ENCODE peak calls at places on chromosomes 6 and 20, in ten cellular contexts. One of them, this sample, is unnamed.

GRCh38 chr20:34575271-34575670 is 16.8 kb downstream of the MAP1LC3A start:
- DNase-seq in right lobe of liver: no peak
- DNase-seq in naive thymus-derived CD4-positive, alpha-beta T cell: no peak
- DNase-seq in HAP-1: no peak
- DNase-seq in tibial artery: no peak
- DNase-seq in fibroblast of lung: no peak
- DNase-seq in adrenal gland: no peak
- DNase-seq in endodermal cell: no peak
- DNase-seq in astrocyte: no peak
- DNase-seq in neural progenitor cell: no peak
- DNase-seq in this sample: no peak

GRCh38 chr20:44028341-44028715 is 113.7 kb downstream of the TOX2 start:
- DNase-seq in astrocyte: no peak
- DNase-seq in neural progenitor cell: no peak
- DNase-seq in tibial artery: no peak
- DNase-seq in fibroblast of lung: no peak
- DNase-seq in right lobe of liver: no peak
- DNase-seq in adrenal gland: no peak
- DNase-seq in endodermal cell: no peak
- DNase-seq in HAP-1: no peak
- DNase-seq in naive thymus-derived CD4-positive, alpha-beta T cell: no peak
- DNase-seq in this sample: no peak

GRCh38 chr6:147246853-147247635 is 42.8 kb downstream of the STXBP5 start:
- DNase-seq in neural progenitor cell: no peak
- DNase-seq in endodermal cell: no peak
- DNase-seq in adrenal gland: no peak
- DNase-seq in fibroblast of lung: peak; percentile 4
- DNase-seq in right lobe of liver: no peak
- DNase-seq in tibial artery: no peak
- DNase-seq in naive thymus-derived CD4-positive, alpha-beta T cell: no peak
- DNase-seq in astrocyte: no peak
- DNase-seq in HAP-1: no peak
- DNase-seq in this sample: no peak

GRCh38 chr20:38460040-38460623 is 12.5 kb upstream of the RALGAPB start:
- DNase-seq in tibial artery: no peak
- DNase-seq in astrocyte: peak; percentile 81
- DNase-seq in HAP-1: peak; percentile 46
- DNase-seq in neural progenitor cell: no peak
- DNase-seq in naive thymus-derived CD4-positive, alpha-beta T cell: no peak
- DNase-seq in fibroblast of lung: peak; percentile 86
- DNase-seq in adrenal gland: peak; percentile 54
- DNase-seq in endodermal cell: no peak
- DNase-seq in right lobe of liver: no peak
- DNase-seq in this sample: no peak

GRCh38 chr20:53168491-53168890 is 196.3 kb downstream of the TSHZ2 start:
- DNase-seq in fibroblast of lung: no peak
- DNase-seq in endodermal cell: no peak
- DNase-seq in neural progenitor cell: no peak
- DNase-seq in adrenal gland: no peak
- DNase-seq in tibial artery: no peak
- DNase-seq in astrocyte: no peak
- DNase-seq in naive thymus-derived CD4-positive, alpha-beta T cell: no peak
- DNase-seq in HAP-1: no peak
- DNase-seq in right lobe of liver: no peak
- DNase-seq in this sample: no peak

GRCh38 chr20:32436142-32436861 is 78.2 kb downstream of the ASXL1 start:
- DNase-seq in fibroblast of lung: no peak
- DNase-seq in right lobe of liver: no peak
- DNase-seq in astrocyte: no peak
- DNase-seq in neural progenitor cell: no peak
- DNase-seq in HAP-1: no peak
- DNase-seq in adrenal gland: no peak
- DNase-seq in endodermal cell: peak; percentile 17
- DNase-seq in tibial artery: no peak
- DNase-seq in naive thymus-derived CD4-positive, alpha-beta T cell: no peak
- DNase-seq in this sample: no peak

GRCh38 chr6:136410201-136411027 is 120.8 kb upstream of the BCLAF1 start:
- DNase-seq in HAP-1: no peak
- DNase-seq in tibial artery: no peak
- DNase-seq in fibroblast of lung: peak; percentile 45
- DNase-seq in right lobe of liver: no peak
- DNase-seq in naive thymus-derived CD4-positive, alpha-beta T cell: no peak
- DNase-seq in endodermal cell: no peak
- DNase-seq in neural progenitor cell: no peak
- DNase-seq in adrenal gland: no peak
- DNase-seq in astrocyte: peak; percentile 39
- DNase-seq in this sample: no peak

GRCh38 chr6:3808189-3808588 is 41.0 kb upstream of the FAM50B start:
- DNase-seq in tibial artery: no peak
- DNase-seq in right lobe of liver: no peak
- DNase-seq in fibroblast of lung: no peak
- DNase-seq in neural progenitor cell: no peak
- DNase-seq in HAP-1: no peak
- DNase-seq in endodermal cell: no peak
- DNase-seq in adrenal gland: no peak
- DNase-seq in astrocyte: no peak
- DNase-seq in naive thymus-derived CD4-positive, alpha-beta T cell: no peak
- DNase-seq in this sample: no peak

GRCh38 chr6:149846321-149846720 is 17.8 kb downstream of the LRP11 start:
- DNase-seq in neural progenitor cell: no peak
- DNase-seq in HAP-1: no peak
- DNase-seq in right lobe of liver: no peak
- DNase-seq in naive thymus-derived CD4-positive, alpha-beta T cell: no peak
- DNase-seq in astrocyte: peak; percentile 93
- DNase-seq in fibroblast of lung: peak; percentile 96
- DNase-seq in adrenal gland: peak; percentile 88
- DNase-seq in endodermal cell: peak; percentile 51
- DNase-seq in tibial artery: no peak
- DNase-seq in this sample: peak; percentile 80

GRCh38 chr6:33841070-33841469 is 37.3 kb upstream of the MLN start:
- DNase-seq in right lobe of liver: no peak
- DNase-seq in adrenal gland: no peak
- DNase-seq in fibroblast of lung: no peak
- DNase-seq in endodermal cell: no peak
- DNase-seq in astrocyte: no peak
- DNase-seq in tibial artery: no peak
- DNase-seq in naive thymus-derived CD4-positive, alpha-beta T cell: no peak
- DNase-seq in neural progenitor cell: no peak
- DNase-seq in HAP-1: no peak
- DNase-seq in this sample: no peak

GRCh38 chr6:31065556-31065955 is 46.8 kb downstream of the C6orf15 start:
- DNase-seq in HAP-1: no peak
- DNase-seq in neural progenitor cell: no peak
- DNase-seq in right lobe of liver: no peak
- DNase-seq in astrocyte: no peak
- DNase-seq in endodermal cell: no peak
- DNase-seq in tibial artery: no peak
- DNase-seq in fibroblast of lung: no peak
- DNase-seq in adrenal gland: no peak
- DNase-seq in naive thymus-derived CD4-positive, alpha-beta T cell: no peak
- DNase-seq in this sample: no peak

GRCh38 chr6:117783280-117783679 is 108.0 kb downstream of the NUS1 start:
- DNase-seq in neural progenitor cell: peak; percentile 88
- DNase-seq in astrocyte: no peak
- DNase-seq in tibial artery: no peak
- DNase-seq in endodermal cell: peak; percentile 60
- DNase-seq in adrenal gland: no peak
- DNase-seq in right lobe of liver: no peak
- DNase-seq in HAP-1: no peak
- DNase-seq in naive thymus-derived CD4-positive, alpha-beta T cell: no peak
- DNase-seq in fibroblast of lung: no peak
- DNase-seq in this sample: no peak

GRCh38 chr20:48338717-48339116 is 489.1 kb downstream of the PREX1 start:
- DNase-seq in fibroblast of lung: peak; percentile 96
- DNase-seq in adrenal gland: no peak
- DNase-seq in neural progenitor cell: no peak
- DNase-seq in naive thymus-derived CD4-positive, alpha-beta T cell: no peak
- DNase-seq in right lobe of liver: no peak
- DNase-seq in endodermal cell: no peak
- DNase-seq in HAP-1: no peak
- DNase-seq in astrocyte: peak; percentile 97
- DNase-seq in tibial artery: no peak
- DNase-seq in this sample: peak; percentile 29

GRCh38 chr20:40457404-40457803 is 231.6 kb downstream of the MAFB start:
- DNase-seq in endodermal cell: peak; percentile 85
- DNase-seq in fibroblast of lung: no peak
- DNase-seq in HAP-1: no peak
- DNase-seq in neural progenitor cell: peak; percentile 49
- DNase-seq in astrocyte: no peak
- DNase-seq in tibial artery: no peak
- DNase-seq in right lobe of liver: no peak
- DNase-seq in naive thymus-derived CD4-positive, alpha-beta T cell: no peak
- DNase-seq in adrenal gland: no peak
- DNase-seq in this sample: no peak

GRCh38 chr6:72683797-72684196 is 61.9 kb downstream of the KCNQ5 start:
- DNase-seq in right lobe of liver: no peak
- DNase-seq in fibroblast of lung: no peak
- DNase-seq in neural progenitor cell: no peak
- DNase-seq in naive thymus-derived CD4-positive, alpha-beta T cell: no peak
- DNase-seq in astrocyte: no peak
- DNase-seq in adrenal gland: no peak
- DNase-seq in HAP-1: no peak
- DNase-seq in tibial artery: no peak
- DNase-seq in endodermal cell: no peak
- DNase-seq in this sample: no peak

GRCh38 chr6:56488281-56488680 is 154.4 kb downstream of the DST start:
- DNase-seq in naive thymus-derived CD4-positive, alpha-beta T cell: no peak
- DNase-seq in right lobe of liver: no peak
- DNase-seq in adrenal gland: no peak
- DNase-seq in HAP-1: no peak
- DNase-seq in tibial artery: no peak
- DNase-seq in fibroblast of lung: no peak
- DNase-seq in neural progenitor cell: no peak
- DNase-seq in astrocyte: no peak
- DNase-seq in endodermal cell: no peak
- DNase-seq in this sample: no peak

DNA sequence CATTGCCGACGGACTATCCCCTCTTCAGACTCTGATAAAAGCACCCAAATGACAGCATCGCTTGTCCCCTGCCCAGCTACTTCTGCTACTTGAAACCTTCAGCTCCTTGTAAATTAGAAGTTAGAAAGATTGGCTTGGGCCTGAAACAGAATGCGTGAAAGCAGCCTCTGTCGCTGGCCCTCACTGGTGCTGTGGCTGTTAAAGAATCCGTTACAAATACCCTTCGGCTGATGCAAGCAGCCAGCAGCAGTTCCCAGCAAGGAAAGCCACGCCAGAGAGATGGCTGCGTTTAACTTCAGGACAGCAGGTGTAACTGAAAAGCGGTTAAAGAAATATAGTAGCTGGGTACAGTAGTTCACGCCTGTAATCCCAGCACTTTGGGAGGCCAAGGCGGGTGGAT is 2.4 kb upstream of the PRR18 start:
- DNase-seq in tibial artery: no peak
- DNase-seq in fibroblast of lung: no peak
- DNase-seq in HAP-1: no peak
- DNase-seq in neural progenitor cell: no peak
- DNase-seq in endodermal cell: no peak
- DNase-seq in adrenal gland: no peak
- DNase-seq in astrocyte: no peak
- DNase-seq in right lobe of liver: no peak
- DNase-seq in naive thymus-derived CD4-positive, alpha-beta T cell: no peak
- DNase-seq in this sample: no peak
- H3K27me3 ChIP-seq in tibial artery: no peaks in the 10 kb centered on the region
- H3K27me3 ChIP-seq in fibroblast of lung: peaks cover 31% of the 10 kb centered on the region
- H3K27me3 ChIP-seq in HAP-1: no peaks in the 10 kb centered on the region
- H3K27me3 ChIP-seq in neural progenitor cell: peaks cover 64% of the 10 kb centered on the region
- H3K27me3 ChIP-seq in endodermal cell: peaks cover 50% of the 10 kb centered on the region
- H3K27me3 ChIP-seq in adrenal gland: peaks cover 36% of the 10 kb centered on the region
- H3K27me3 ChIP-seq in astrocyte: peaks cover 36% of the 10 kb centered on the region
- H3K27me3 ChIP-seq in right lobe of liver: no peaks in the 10 kb centered on the region
- H3K27me3 ChIP-seq in naive thymus-derived CD4-positive, alpha-beta T cell: no peaks in the 10 kb centered on the region
- H3K27me3 ChIP-seq in this sample: peaks cover 34% of the 10 kb centered on the region

GRCh38 chr6:7228662-7229375 is 84.2 kb downstream of the SSR1 start:
- DNase-seq in HAP-1: no peak
- DNase-seq in adrenal gland: no peak
- DNase-seq in right lobe of liver: no peak
- DNase-seq in endodermal cell: peak; percentile 45
- DNase-seq in fibroblast of lung: no peak
- DNase-seq in astrocyte: no peak
- DNase-seq in neural progenitor cell: no peak
- DNase-seq in naive thymus-derived CD4-positive, alpha-beta T cell: no peak
- DNase-seq in tibial artery: no peak
- DNase-seq in this sample: no peak
- H3K27me3 ChIP-seq in HAP-1: no peaks in the 10 kb centered on the region
- H3K27me3 ChIP-seq in adrenal gland: no peaks in the 10 kb centered on the region
- H3K27me3 ChIP-seq in right lobe of liver: no peaks in the 10 kb centered on the region
- H3K27me3 ChIP-seq in endodermal cell: no peaks in the 10 kb centered on the region
- H3K27me3 ChIP-seq in fibroblast of lung: no peaks in the 10 kb centered on the region
- H3K27me3 ChIP-seq in astrocyte: no peaks in the 10 kb centered on the region
- H3K27me3 ChIP-seq in neural progenitor cell: no peaks in the 10 kb centered on the region
- H3K27me3 ChIP-seq in naive thymus-derived CD4-positive, alpha-beta T cell: no peaks in the 10 kb centered on the region
- H3K27me3 ChIP-seq in tibial artery: no peaks in the 10 kb centered on the region
- H3K27me3 ChIP-seq in this sample: no peaks in the 10 kb centered on the region

DNA sequence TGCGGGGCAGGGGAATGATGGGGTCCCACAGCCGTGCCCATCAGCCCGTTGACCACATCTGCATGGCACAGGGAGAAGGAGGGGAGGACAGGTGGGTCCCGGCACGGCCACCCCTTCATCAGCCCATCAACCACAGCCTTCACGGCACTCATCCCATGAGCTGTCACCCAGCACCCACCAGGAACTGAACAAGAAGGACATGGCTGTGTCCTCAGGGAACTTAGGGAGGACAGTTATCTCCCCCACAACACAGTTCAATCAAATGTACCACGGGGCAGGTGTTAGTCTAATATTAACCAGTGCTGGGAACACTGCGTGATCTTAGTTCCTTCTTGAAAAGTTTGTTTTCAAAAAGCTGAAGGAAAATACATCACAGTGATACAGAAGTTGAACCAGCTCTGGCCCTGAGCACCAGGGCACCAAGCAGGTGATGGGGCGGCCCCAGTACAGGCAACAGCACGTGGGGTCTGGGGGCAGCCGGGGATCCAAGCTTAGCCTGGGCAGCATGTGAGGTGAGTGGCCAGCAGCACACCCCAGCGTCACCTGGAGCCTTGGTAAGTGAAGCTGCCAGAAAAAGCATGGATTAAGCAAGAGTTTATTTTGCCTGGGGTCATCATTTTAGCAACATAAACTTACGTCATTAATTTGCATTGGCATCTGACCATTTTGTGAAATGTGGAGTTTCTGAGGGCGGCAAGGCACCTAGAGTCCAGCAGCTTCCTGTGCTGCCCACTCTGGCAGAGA is 35.5 kb upstream of the AFDN start:
- DNase-seq in HAP-1: no peak
- DNase-seq in tibial artery: no peak
- DNase-seq in neural progenitor cell: no peak
- DNase-seq in adrenal gland: no peak
- DNase-seq in fibroblast of lung: no peak
- DNase-seq in right lobe of liver: peak; percentile 92
- DNase-seq in naive thymus-derived CD4-positive, alpha-beta T cell: no peak
- DNase-seq in astrocyte: no peak
- DNase-seq in endodermal cell: no peak
- DNase-seq in this sample: no peak
- H3K27me3 ChIP-seq in HAP-1: no peaks in the 10 kb centered on the region
- H3K27me3 ChIP-seq in tibial artery: no peaks in the 10 kb centered on the region
- H3K27me3 ChIP-seq in neural progenitor cell: no peaks in the 10 kb centered on the region
- H3K27me3 ChIP-seq in adrenal gland: peaks cover 21% of the 10 kb centered on the region
- H3K27me3 ChIP-seq in fibroblast of lung: no peaks in the 10 kb centered on the region
- H3K27me3 ChIP-seq in right lobe of liver: no peaks in the 10 kb centered on the region
- H3K27me3 ChIP-seq in naive thymus-derived CD4-positive, alpha-beta T cell: no peaks in the 10 kb centered on the region
- H3K27me3 ChIP-seq in astrocyte: peaks cover 5% of the 10 kb centered on the region
- H3K27me3 ChIP-seq in endodermal cell: no peaks in the 10 kb centered on the region
- H3K27me3 ChIP-seq in this sample: peaks cover 3% of the 10 kb centered on the region

GRCh38 chr6:27545271-27546046 is 72.6 kb upstream of the ZNF184 start:
- DNase-seq in HAP-1: peak; percentile 31
- DNase-seq in neural progenitor cell: peak; percentile 77
- DNase-seq in endodermal cell: peak; percentile 96
- DNase-seq in tibial artery: no peak
- DNase-seq in astrocyte: peak; percentile 73
- DNase-seq in adrenal gland: no peak
- DNase-seq in right lobe of liver: no peak
- DNase-seq in fibroblast of lung: peak; percentile 82
- DNase-seq in naive thymus-derived CD4-positive, alpha-beta T cell: no peak
- DNase-seq in this sample: peak; percentile 23
- H3K27me3 ChIP-seq in HAP-1: no peaks in the 10 kb centered on the region
- H3K27me3 ChIP-seq in neural progenitor cell: peaks cover 80% of the 10 kb centered on the region
- H3K27me3 ChIP-seq in endodermal cell: peaks cover 10% of the 10 kb centered on the region
- H3K27me3 ChIP-seq in tibial artery: no peaks in the 10 kb centered on the region
- H3K27me3 ChIP-seq in astrocyte: no peaks in the 10 kb centered on the region
- H3K27me3 ChIP-seq in adrenal gland: peaks cover 75% of the 10 kb centered on the region
- H3K27me3 ChIP-seq in right lobe of liver: peaks cover 65% of the 10 kb centered on the region
- H3K27me3 ChIP-seq in fibroblast of lung: no peaks in the 10 kb centered on the region
- H3K27me3 ChIP-seq in naive thymus-derived CD4-positive, alpha-beta T cell: peaks cover 27% of the 10 kb centered on the region
- H3K27me3 ChIP-seq in this sample: no peaks in the 10 kb centered on the region